ENCODE peak calls at places on chromosomes 4 and X, in ten cellular contexts. One of them, this sample, is unnamed.

GRCh38 chr4:53313510-53313909 is 52.4 kb downstream of the SCFD2 start:
- DNase-seq in ovary: no peak
- DNase-seq in erythroblast: peak; percentile 1
- DNase-seq in upper lobe of left lung: no peak
- DNase-seq in suprapubic skin: no peak
- DNase-seq in sigmoid colon: no peak
- DNase-seq in GM12891: no peak
- DNase-seq in right lobe of liver: no peak
- DNase-seq in transverse colon: no peak
- DNase-seq in tibial nerve: no peak
- DNase-seq in this sample: no peak

GRCh38 chr4:65747386-65747785 is 77.1 kb upstream of the EPHA5 start:
- DNase-seq in ovary: no peak
- DNase-seq in erythroblast: no peak
- DNase-seq in upper lobe of left lung: no peak
- DNase-seq in suprapubic skin: no peak
- DNase-seq in sigmoid colon: no peak
- DNase-seq in GM12891: no peak
- DNase-seq in right lobe of liver: no peak
- DNase-seq in transverse colon: no peak
- DNase-seq in tibial nerve: no peak
- DNase-seq in this sample: no peak

GRCh38 chrX:148552775-148553174 is 52.4 kb downstream of the AFF2 start:
- DNase-seq in ovary: no peak
- DNase-seq in erythroblast: peak; percentile 2
- DNase-seq in upper lobe of left lung: no peak
- DNase-seq in suprapubic skin: no peak
- DNase-seq in sigmoid colon: no peak
- DNase-seq in GM12891: no peak
- DNase-seq in right lobe of liver: no peak
- DNase-seq in transverse colon: no peak
- DNase-seq in tibial nerve: no peak
- DNase-seq in this sample: no peak

GRCh38 chrX:37349131-37350033 is at the start of gene PRRG1:
- DNase-seq in ovary: peak; percentile 70
- DNase-seq in erythroblast: peak; percentile 63
- DNase-seq in upper lobe of left lung: peak; percentile 68
- DNase-seq in suprapubic skin: peak; percentile 76
- DNase-seq in sigmoid colon: peak; percentile 87
- DNase-seq in GM12891: no peak
- DNase-seq in right lobe of liver: peak; percentile 82
- DNase-seq in transverse colon: peak; percentile 77
- DNase-seq in tibial nerve: peak; percentile 43
- DNase-seq in this sample: peak; percentile 72

GRCh38 chrX:47080215-47080914 is 2.1 kb downstream of the RGN start:
- DNase-seq in ovary: no peak
- DNase-seq in erythroblast: no peak
- DNase-seq in upper lobe of left lung: no peak
- DNase-seq in suprapubic skin: no peak
- DNase-seq in sigmoid colon: no peak
- DNase-seq in GM12891: no peak
- DNase-seq in right lobe of liver: peak; percentile 47
- DNase-seq in transverse colon: no peak
- DNase-seq in tibial nerve: no peak
- DNase-seq in this sample: no peak

GRCh38 chrX:139560221-139560620 is 29.7 kb downstream of the F9 start:
- DNase-seq in ovary: no peak
- DNase-seq in erythroblast: no peak
- DNase-seq in upper lobe of left lung: no peak
- DNase-seq in suprapubic skin: no peak
- DNase-seq in sigmoid colon: no peak
- DNase-seq in GM12891: no peak
- DNase-seq in right lobe of liver: no peak
- DNase-seq in transverse colon: no peak
- DNase-seq in tibial nerve: no peak
- DNase-seq in this sample: no peak

GRCh38 chr4:148955926-148956325 is 513.7 kb upstream of the NR3C2 start:
- DNase-seq in ovary: no peak
- DNase-seq in erythroblast: no peak
- DNase-seq in upper lobe of left lung: no peak
- DNase-seq in suprapubic skin: no peak
- DNase-seq in sigmoid colon: no peak
- DNase-seq in GM12891: no peak
- DNase-seq in right lobe of liver: no peak
- DNase-seq in transverse colon: no peak
- DNase-seq in tibial nerve: no peak
- DNase-seq in this sample: no peak

GRCh38 chrX:40871385-40872082 is 136.2 kb upstream of the MED14 start:
- DNase-seq in ovary: no peak
- DNase-seq in erythroblast: no peak
- DNase-seq in upper lobe of left lung: no peak
- DNase-seq in suprapubic skin: no peak
- DNase-seq in sigmoid colon: no peak
- DNase-seq in GM12891: no peak
- DNase-seq in right lobe of liver: no peak
- DNase-seq in transverse colon: no peak
- DNase-seq in tibial nerve: no peak
- DNase-seq in this sample: no peak

GRCh38 chr4:112523008-112523440 is 7.0 kb upstream of the NEUROG2 start:
- DNase-seq in ovary: no peak
- DNase-seq in erythroblast: peak; percentile 56
- DNase-seq in upper lobe of left lung: no peak
- DNase-seq in suprapubic skin: no peak
- DNase-seq in sigmoid colon: no peak
- DNase-seq in GM12891: no peak
- DNase-seq in right lobe of liver: no peak
- DNase-seq in transverse colon: peak; percentile 31
- DNase-seq in tibial nerve: no peak
- DNase-seq in this sample: no peak

GRCh38 chr4:9999956-10000551 is 21.2 kb downstream of the SLC2A9 start:
- DNase-seq in ovary: no peak
- DNase-seq in erythroblast: no peak
- DNase-seq in upper lobe of left lung: no peak
- DNase-seq in suprapubic skin: no peak
- DNase-seq in sigmoid colon: no peak
- DNase-seq in GM12891: no peak
- DNase-seq in right lobe of liver: no peak
- DNase-seq in transverse colon: no peak
- DNase-seq in tibial nerve: no peak
- DNase-seq in this sample: no peak

GRCh38 chrX:38312436-38312835 is 14.9 kb downstream of the RPGR start:
- DNase-seq in ovary: no peak
- DNase-seq in erythroblast: no peak
- DNase-seq in upper lobe of left lung: no peak
- DNase-seq in suprapubic skin: no peak
- DNase-seq in sigmoid colon: no peak
- DNase-seq in GM12891: no peak
- DNase-seq in right lobe of liver: no peak
- DNase-seq in transverse colon: no peak
- DNase-seq in tibial nerve: no peak
- DNase-seq in this sample: no peak

GRCh38 chr4:184295206-184295605 is 77.5 kb upstream of the ENPP6 start:
- DNase-seq in ovary: no peak
- DNase-seq in erythroblast: no peak
- DNase-seq in upper lobe of left lung: no peak
- DNase-seq in suprapubic skin: no peak
- DNase-seq in sigmoid colon: no peak
- DNase-seq in GM12891: no peak
- DNase-seq in right lobe of liver: no peak
- DNase-seq in transverse colon: no peak
- DNase-seq in tibial nerve: no peak
- DNase-seq in this sample: no peak

DNA sequence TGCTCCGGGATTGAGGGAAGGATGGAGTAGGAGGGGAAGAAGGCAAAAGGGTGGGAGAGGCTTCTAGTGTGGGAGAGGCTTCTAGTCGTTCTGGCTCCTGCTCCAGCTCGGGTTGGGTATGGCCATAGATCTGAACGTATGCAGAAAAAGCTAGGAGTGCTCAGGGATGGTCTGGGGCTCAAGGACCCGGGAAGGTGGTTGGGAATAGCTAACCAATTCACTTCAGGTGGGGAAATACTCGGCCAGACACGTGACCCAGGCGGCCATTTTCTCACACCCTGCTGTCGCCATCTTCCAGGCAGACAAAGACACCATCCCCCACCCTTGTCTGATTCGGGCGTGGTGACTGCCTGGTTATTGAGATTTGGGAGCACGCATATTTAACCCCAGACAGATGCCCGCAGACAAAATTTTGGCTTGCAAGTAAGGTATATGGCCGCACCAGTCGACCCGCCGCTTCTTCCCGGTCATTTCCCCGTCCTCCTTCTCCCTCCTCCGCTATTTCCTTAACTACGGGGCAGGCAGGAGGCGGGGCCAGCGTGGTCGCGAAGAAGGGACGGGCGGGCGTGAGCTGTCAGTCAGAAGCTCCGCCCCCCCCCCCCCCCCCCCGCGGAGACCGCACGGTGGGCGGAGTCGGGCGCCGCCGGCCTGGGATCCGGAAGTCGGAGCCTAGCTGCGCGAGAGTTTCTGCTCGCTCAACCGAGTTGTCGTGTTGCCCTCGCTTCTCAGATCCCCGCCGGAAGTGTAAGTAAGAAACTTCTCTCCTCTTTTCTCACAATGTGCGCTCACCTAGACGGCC is at the start of gene GNL3L:
- DNase-seq in ovary: peak; percentile 86
- DNase-seq in erythroblast: peak; percentile 92
- DNase-seq in upper lobe of left lung: peak; percentile 88
- DNase-seq in suprapubic skin: peak; percentile 90
- DNase-seq in sigmoid colon: peak; percentile 94
- DNase-seq in GM12891: peak; percentile 52
- DNase-seq in right lobe of liver: peak; percentile 89
- DNase-seq in transverse colon: peak; percentile 90
- DNase-seq in tibial nerve: peak; percentile 77
- DNase-seq in this sample: peak; percentile 87
- TF ChIP-seq POLR2A in ovary: peak; percentile 47
- TF ChIP-seq POLR2A in erythroblast: peak; percentile 62
- TF ChIP-seq POLR2A in upper lobe of left lung: peak; percentile 70
- TF ChIP-seq POLR2A in suprapubic skin: peak; percentile 16
- TF ChIP-seq POLR2A in sigmoid colon: no peak
- TF ChIP-seq POLR2A in GM12891: no peak
- TF ChIP-seq POLR2A in right lobe of liver: peak; percentile 45
- TF ChIP-seq POLR2A in transverse colon: peak; percentile 27
- TF ChIP-seq POLR2A in tibial nerve: peak; percentile 65
- TF ChIP-seq POLR2A in this sample: no peak

DNA sequence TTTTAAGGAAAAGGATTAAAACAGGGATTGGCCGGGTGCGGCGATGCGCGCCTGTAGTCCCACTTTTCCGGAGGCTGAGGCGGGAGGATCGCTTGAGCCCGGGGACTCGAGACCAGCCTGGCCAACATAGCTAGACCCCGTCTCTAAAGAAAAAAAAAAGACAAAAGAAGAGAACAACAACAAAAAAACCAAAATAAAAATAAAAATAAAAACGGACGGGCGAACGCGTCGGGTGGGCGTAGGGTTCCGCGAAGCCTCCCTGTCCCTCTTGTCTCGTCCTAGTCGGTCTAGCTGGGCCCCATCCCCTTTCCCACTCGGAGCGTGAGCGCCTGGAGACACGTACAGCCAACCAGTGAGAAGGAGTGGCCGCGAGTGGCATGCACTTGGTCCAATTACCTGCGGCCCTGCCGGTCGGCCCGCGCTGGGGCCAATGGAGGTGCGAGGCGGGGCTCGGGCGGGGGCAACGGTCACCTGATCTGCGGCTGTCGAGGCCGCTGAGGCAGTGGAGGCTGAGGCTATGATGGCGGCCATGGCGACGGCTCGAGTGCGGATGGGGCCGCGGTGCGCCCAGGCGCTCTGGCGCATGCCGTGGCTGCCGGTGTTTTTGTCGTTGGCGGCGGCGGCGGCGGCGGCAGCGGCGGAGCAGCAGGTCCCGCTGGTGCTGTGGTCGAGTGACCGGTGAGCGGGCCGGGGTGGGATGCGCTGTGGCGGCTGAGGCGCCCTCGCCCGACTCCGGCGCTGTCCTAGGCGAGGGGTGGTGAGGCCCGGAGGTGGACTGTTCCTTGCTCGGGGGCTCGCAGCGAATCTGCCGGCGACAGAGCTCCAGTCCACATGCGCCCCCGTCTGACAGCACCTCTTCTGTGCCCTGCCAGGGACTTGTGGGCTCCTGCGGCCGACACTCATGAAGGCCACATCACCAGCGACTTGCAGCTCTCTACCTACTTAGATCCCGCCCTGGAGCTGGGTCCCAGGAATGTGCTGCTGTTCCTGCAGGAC is at the start of gene ATP6AP1:
- DNase-seq in ovary: peak; percentile 89
- DNase-seq in erythroblast: peak; percentile 94
- DNase-seq in upper lobe of left lung: peak; percentile 94
- DNase-seq in suprapubic skin: peak; percentile 95
- DNase-seq in sigmoid colon: peak; percentile 97
- DNase-seq in GM12891: peak; percentile 87
- DNase-seq in right lobe of liver: peak; percentile 93
- DNase-seq in transverse colon: peak; percentile 93
- DNase-seq in tibial nerve: peak; percentile 86
- DNase-seq in this sample: peak; percentile 93
- TF ChIP-seq POLR2A in ovary: peak; percentile 44
- TF ChIP-seq POLR2A in erythroblast: peak; percentile 72
- TF ChIP-seq POLR2A in upper lobe of left lung: peak; percentile 85
- TF ChIP-seq POLR2A in suprapubic skin: no peak
- TF ChIP-seq POLR2A in sigmoid colon: no peak
- TF ChIP-seq POLR2A in GM12891: peak; percentile 38
- TF ChIP-seq POLR2A in right lobe of liver: peak; percentile 41
- TF ChIP-seq POLR2A in transverse colon: peak; percentile 74
- TF ChIP-seq POLR2A in tibial nerve: peak; percentile 84
- TF ChIP-seq POLR2A in this sample: no peak

GRCh38 chr4:48341776-48342558 is 638 bp downstream of the SLAIN2 start:
- DNase-seq in ovary: peak; percentile 40
- DNase-seq in erythroblast: peak; percentile 79
- DNase-seq in upper lobe of left lung: peak; percentile 45
- DNase-seq in suprapubic skin: peak; percentile 82
- DNase-seq in sigmoid colon: peak; percentile 81
- DNase-seq in GM12891: peak; percentile 16
- DNase-seq in right lobe of liver: peak; percentile 69
- DNase-seq in transverse colon: peak; percentile 58
- DNase-seq in tibial nerve: no peak
- DNase-seq in this sample: peak; percentile 55
- TF ChIP-seq POLR2A in ovary: no peak
- TF ChIP-seq POLR2A in erythroblast: no peak
- TF ChIP-seq POLR2A in upper lobe of left lung: no peak
- TF ChIP-seq POLR2A in suprapubic skin: no peak
- TF ChIP-seq POLR2A in sigmoid colon: no peak
- TF ChIP-seq POLR2A in GM12891: no peak
- TF ChIP-seq POLR2A in right lobe of liver: no peak
- TF ChIP-seq POLR2A in transverse colon: peak; percentile 17
- TF ChIP-seq POLR2A in tibial nerve: no peak
- TF ChIP-seq POLR2A in this sample: no peak

GRCh38 chr4:169115897-169116254 is 105.8 kb upstream of the CBR4 start:
- DNase-seq in ovary: no peak
- DNase-seq in erythroblast: peak; percentile 52
- DNase-seq in upper lobe of left lung: peak; percentile 84
- DNase-seq in suprapubic skin: no peak
- DNase-seq in sigmoid colon: no peak
- DNase-seq in GM12891: no peak
- DNase-seq in right lobe of liver: no peak
- DNase-seq in transverse colon: peak; percentile 19
- DNase-seq in tibial nerve: no peak
- DNase-seq in this sample: peak; percentile 64
- TF ChIP-seq POLR2A in ovary: no peak
- TF ChIP-seq POLR2A in erythroblast: no peak
- TF ChIP-seq POLR2A in upper lobe of left lung: no peak
- TF ChIP-seq POLR2A in suprapubic skin: no peak
- TF ChIP-seq POLR2A in sigmoid colon: no peak
- TF ChIP-seq POLR2A in GM12891: no peak
- TF ChIP-seq POLR2A in right lobe of liver: no peak
- TF ChIP-seq POLR2A in transverse colon: no peak
- TF ChIP-seq POLR2A in tibial nerve: no peak
- TF ChIP-seq POLR2A in this sample: no peak